ENCODE peak calls at places on chromosomes 2 and 18, in four cellular contexts. G is right lobe of liver; U is IMR-90; B is CD8-positive, alpha-beta T cell. V is an unnamed sample.

GRCh38 chr2:235716875-235717496 is 223.1 kb downstream of the AGAP1 start:
- DNase-seq in B (no peak), U (peak; percentile 45), G (no peak), V (no peak)

GRCh38 chr2:239792649-239793010 is 232.5 kb downstream of the NDUFA10 start:
- DNase-seq in G (peak; percentile 46), U (no peak), B (no peak), V (no peak)

GRCh38 chr2:176612736-176613135 is 343.5 kb downstream of the MTX2 start:
- DNase-seq in U (no peak), G (no peak), B (no peak), V (peak; percentile 41)

GRCh38 chr2:196413821-196414274 is 225.7 kb upstream of the CCDC150 start:
- DNase-seq in G (no peak), B (no peak), U (no peak), V (no peak)

GRCh38 chr2:423479-423878 is 135.6 kb upstream of the ALKAL2 start:
- DNase-seq in B (no peak), G (no peak), U (no peak), V (no peak)

GRCh38 chr2:62627667-62628066 is 77.8 kb upstream of the EHBP1 start:
- DNase-seq in U (no peak), G (no peak), B (no peak), V (no peak)

GRCh38 chr2:74806913-74807312 is 27.0 kb upstream of the HK2 start:
- DNase-seq in U (no peak), G (no peak), B (no peak), V (no peak)

GRCh38 chr18:63888473-63889190 is 1.1 kb downstream of the SERPINB2 start:
- DNase-seq in B (no peak), G (no peak), U (no peak), V (no peak)

GRCh38 chr18:26479686-26480079 is 68.7 kb downstream of the KCTD1 start:
- DNase-seq in U (peak; percentile 19), G (no peak), B (no peak), V (no peak)

GRCh38 chr2:124810132-124810531 is 785.0 kb downstream of the CNTNAP5 start:
- DNase-seq in U (peak; percentile 44), B (no peak), G (no peak), V (no peak)

GRCh38 chr2:20438334-20439192 is 8.3 kb upstream of the RHOB start:
- DNase-seq in B (no peak), U (peak; percentile 94), G (no peak), V (peak; percentile 86)

GRCh38 chr2:11433875-11434274 is 32.1 kb downstream of the E2F6 start:
- DNase-seq in G (no peak), B (no peak), U (no peak), V (no peak)

GRCh38 chr2:235268535-235268934 is 225.3 kb upstream of the AGAP1 start:
- DNase-seq in B (no peak), G (no peak), U (peak; percentile 67), V (no peak)

GRCh38 chr2:172084734-172085459 is 410 bp upstream of the DLX1 start:
- DNase-seq in U (peak; percentile 96), G (no peak), B (no peak), V (peak; percentile 73)

GRCh38 chr2:162221064-162221463 is 22.2 kb downstream of the FAP start:
- DNase-seq in U (peak; percentile 55), B (peak; percentile 42), G (peak; percentile 81), V (no peak)

GRCh38 chr2:50065845-50066244 is 911.5 kb upstream of the FSHR start:
- DNase-seq in U (no peak), G (no peak), B (no peak), V (no peak)

GRCh38 chr2:144083211-144083610 is 436.7 kb downstream of the ZEB2 start:
- DNase-seq in U (peak; percentile 85), B (no peak), G (no peak), V (peak; percentile 29)

GRCh38 chr2:238124488-238125126 is 13.9 kb upstream of the KLHL30 start:
- DNase-seq in U (no peak), B (no peak), G (peak; percentile 49), V (no peak)

GRCh38 chr2:68320118-68320641 is 431 bp upstream of the CNRIP1 start:
- DNase-seq in U (no peak), G (no peak), B (no peak), V (no peak)

GRCh38 chr2:185456517-185456916 is 282.1 kb upstream of the FSIP2 start:
- DNase-seq in G (no peak), U (no peak), B (no peak), V (peak; percentile 18)

GRCh38 chr2:177622516-177622915 is 229.9 kb downstream of the AGPS start:
- DNase-seq in B (no peak), U (no peak), G (no peak), V (no peak)

GRCh38 chr2:180979086-180979934 is 1.1 kb upstream of the UBE2E3 start:
- DNase-seq in U (peak; percentile 76), G (no peak), B (no peak), V (no peak)

GRCh38 chr2:168662651-168663208 is 139.7 kb upstream of the NOSTRIN start:
- DNase-seq in U (no peak), B (no peak), G (no peak), V (no peak)

GRCh38 chr2:155815851-155816250 is 516.7 kb downstream of the NR4A2 start:
- DNase-seq in G (no peak), B (no peak), U (no peak), V (peak; percentile 5)

GRCh38 chr2:237978058-237978712 is 11.4 kb downstream of the UBE2F start:
- DNase-seq in B (no peak), G (no peak), U (peak; percentile 30), V (no peak)

GRCh38 chr18:79848579-79849327 is 51.0 kb downstream of the KCNG2 start:
- DNase-seq in G (no peak), U (no peak), B (no peak), V (no peak)

GRCh38 chr2:234075521-234075915 is 25.0 kb downstream of the SPP2 start:
- DNase-seq in B (no peak), G (no peak), U (no peak), V (no peak)

GRCh38 chr18:67513285-67513684 is 3.2 kb downstream of the DSEL start:
- DNase-seq in G (no peak), B (no peak), U (no peak), V (no peak)

GRCh38 chr2:8882094-8882493 is 44.7 kb upstream of the KIDINS220 start:
- DNase-seq in G (no peak), B (no peak), U (peak; percentile 26), V (no peak)

GRCh38 chr2:38719706-38720105 is 31.5 kb downstream of the SRSF7 start:
- DNase-seq in U (no peak), G (no peak), B (no peak), V (no peak)
- H3K27ac ChIP-seq in U (no peak overlapping the region), G (no peak overlapping the region), B (no peak overlapping the region), V (no peak overlapping the region)

DNA sequence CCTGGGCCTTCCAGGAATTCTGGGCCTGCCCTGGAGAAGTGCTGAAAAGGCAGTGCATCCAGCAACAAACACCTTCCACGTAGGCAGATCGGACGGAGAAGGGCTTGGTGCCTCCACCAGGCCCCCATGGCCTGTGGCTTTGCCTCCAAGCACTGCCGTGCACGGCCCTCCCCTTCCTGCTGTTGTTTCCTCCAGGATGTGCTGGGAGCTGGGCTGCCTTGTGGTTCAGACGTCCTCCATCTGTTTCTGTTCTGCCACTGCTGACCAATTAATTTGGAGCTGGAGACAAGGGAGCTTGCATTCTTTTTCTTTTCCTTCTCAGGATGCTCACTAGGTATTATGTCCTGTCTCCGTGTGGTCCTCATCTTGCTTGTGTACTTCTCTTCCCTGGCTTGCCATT is 197.0 kb downstream of the HRH4 start:
- DNase-seq in B (no peak), G (no peak), U (no peak), V (no peak)
- H3K27ac ChIP-seq in B (no peak overlapping the region), G (no peak overlapping the region), U (peak overlapping the region; percentile 81), V (no peak overlapping the region)

GRCh38 chr2:70536517-70537060 is 17.0 kb downstream of the TGFA start:
- DNase-seq in B (no peak), U (no peak), G (no peak), V (no peak)
- H3K27ac ChIP-seq in B (no peak overlapping the region), U (no peak overlapping the region), G (no peak overlapping the region), V (peak overlapping the region; percentile 100)

DNA sequence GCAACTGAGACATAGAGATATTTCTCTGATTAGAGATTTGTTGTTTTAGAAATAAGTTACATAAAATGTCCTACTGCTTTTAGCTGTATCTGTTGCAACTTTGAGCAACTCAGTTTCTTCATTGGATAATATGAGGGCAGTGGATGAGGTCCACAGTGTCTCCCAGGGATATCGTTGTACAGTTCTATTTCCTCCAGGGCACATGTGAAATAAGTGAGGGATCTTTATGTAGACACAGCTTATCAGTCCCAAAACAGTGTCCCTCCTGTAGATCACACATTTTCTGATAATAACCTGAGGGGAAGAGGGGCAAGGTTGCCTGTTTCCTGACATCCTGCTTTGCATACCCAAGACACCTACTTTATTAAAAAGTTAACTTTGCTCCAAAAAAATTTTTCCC is 1231.2 kb upstream of the ZEB2 start:
- DNase-seq in B (no peak), G (no peak), U (no peak), V (no peak)
- H3K27ac ChIP-seq in B (no peak overlapping the region), G (no peak overlapping the region), U (no peak overlapping the region), V (no peak overlapping the region)